ENCODE peak calls at places on chromosomes 6 and 20, in four cellular contexts. One of them, this sample, is unnamed.

GRCh38 chr20:63829598-63829942 is 1.5 kb downstream of the ZBTB46 start:
- DNase-seq in fibroblast of lung: peak
- DNase-seq in H1: no peak
- DNase-seq in K562: no peak
- DNase-seq in this sample: no peak

GRCh38 chr6:157813757-157814455 is 9.1 kb upstream of the SNX9 start:
- DNase-seq in fibroblast of lung: peak
- DNase-seq in H1: no peak
- DNase-seq in K562: peak
- DNase-seq in this sample: no peak

GRCh38 chr20:11537032-11537431 is 380.7 kb upstream of the BTBD3 start:
- DNase-seq in fibroblast of lung: no peak
- DNase-seq in H1: no peak
- DNase-seq in K562: no peak
- DNase-seq in this sample: no peak

GRCh38 chr6:98824907-98825601 is 9.3 kb upstream of the POU3F2 start:
- DNase-seq in fibroblast of lung: no peak
- DNase-seq in H1: no peak
- DNase-seq in K562: no peak
- DNase-seq in this sample: peak

GRCh38 chr20:35453647-35454046 is 1.8 kb upstream of the CEP250 start:
- DNase-seq in fibroblast of lung: no peak
- DNase-seq in H1: no peak
- DNase-seq in K562: no peak
- DNase-seq in this sample: no peak

GRCh38 chr6:18598865-18599264 is 211.7 kb downstream of the RNF144B start:
- DNase-seq in fibroblast of lung: no peak
- DNase-seq in H1: no peak
- DNase-seq in K562: no peak
- DNase-seq in this sample: no peak

GRCh38 chr6:92706976-92707375 is 712.4 kb downstream of the EPHA7 start:
- DNase-seq in fibroblast of lung: no peak
- DNase-seq in H1: no peak
- DNase-seq in K562: no peak
- DNase-seq in this sample: no peak

GRCh38 chr20:39016076-39016475 is 53.9 kb downstream of the DHX35 start:
- DNase-seq in fibroblast of lung: no peak
- DNase-seq in H1: no peak
- DNase-seq in K562: no peak
- DNase-seq in this sample: no peak

GRCh38 chr6:33000053-33000452 is 9.3 kb downstream of the HLA-DOA start:
- DNase-seq in fibroblast of lung: no peak
- DNase-seq in H1: peak
- DNase-seq in K562: peak
- DNase-seq in this sample: peak

GRCh38 chr20:1720845-1721475 is 63.4 kb upstream of the SIRPG start:
- DNase-seq in fibroblast of lung: no peak
- DNase-seq in H1: no peak
- DNase-seq in K562: no peak
- DNase-seq in this sample: no peak

GRCh38 chr6:28212510-28213212 is 12.4 kb upstream of the ZSCAN9 start:
- DNase-seq in fibroblast of lung: peak
- DNase-seq in H1: peak
- DNase-seq in K562: peak
- DNase-seq in this sample: peak

GRCh38 chr20:53557157-53557556 is 36.5 kb downstream of the ZNF217 start:
- DNase-seq in fibroblast of lung: no peak
- DNase-seq in H1: no peak
- DNase-seq in K562: no peak
- DNase-seq in this sample: no peak

DNA sequence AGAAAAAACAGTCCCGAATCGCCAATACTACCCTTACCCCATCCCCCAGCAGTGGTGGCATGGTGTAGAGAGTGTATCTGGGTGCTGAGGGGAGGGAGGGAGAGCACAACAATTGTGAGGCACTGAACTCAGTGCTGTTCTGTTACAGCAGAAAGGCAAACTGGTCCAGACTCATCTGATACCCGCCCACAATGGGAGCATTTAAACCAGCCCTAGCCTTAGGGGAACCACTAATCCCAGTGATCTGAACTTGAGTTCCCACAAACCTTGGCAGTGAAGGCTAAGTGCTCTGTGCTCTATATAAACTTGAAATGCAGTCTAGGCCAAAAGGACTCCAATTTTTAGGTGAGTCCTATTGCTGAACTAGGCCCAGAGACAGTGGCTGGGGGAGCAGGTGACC is 666.4 kb upstream of the PTCHD4 start:
- DNase-seq in fibroblast of lung: no peak
- DNase-seq in H1: no peak
- DNase-seq in K562: no peak
- DNase-seq in this sample: no peak
- H2AFZ ChIP-seq in fibroblast of lung: no peak
- H2AFZ ChIP-seq in H1: no peak
- H2AFZ ChIP-seq in K562: no peak
- H2AFZ ChIP-seq in this sample: no peak

DNA sequence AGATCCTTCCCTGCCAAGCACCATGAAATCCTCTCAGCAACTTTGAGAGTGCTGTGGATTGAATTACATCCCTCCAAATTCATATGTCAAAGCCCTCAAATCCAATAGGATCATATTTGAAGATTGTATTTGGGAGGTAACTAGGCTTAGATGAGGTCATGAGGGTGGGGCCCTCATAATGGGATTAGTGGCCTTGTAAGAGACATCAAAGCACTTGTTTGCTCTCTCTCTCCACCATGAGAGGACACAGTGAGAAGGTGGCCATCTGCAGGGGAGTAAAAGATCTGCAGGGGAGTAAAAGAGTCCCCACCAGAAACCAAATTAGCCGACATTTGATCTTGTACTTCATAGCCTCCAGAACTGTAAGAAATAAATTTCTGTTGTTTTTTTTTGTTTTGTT is 298.2 kb downstream of the SAMD5 start:
- DNase-seq in fibroblast of lung: no peak
- DNase-seq in H1: no peak
- DNase-seq in K562: peak
- DNase-seq in this sample: no peak
- TF ChIP-seq CTCF in fibroblast of lung: no peak
- TF ChIP-seq CTCF in H1: no peak
- TF ChIP-seq CTCF in K562: peak
- TF ChIP-seq CTCF in this sample: peak

GRCh38 chr6:3869284-3869631 is 20.1 kb downstream of the FAM50B start:
- DNase-seq in fibroblast of lung: no peak
- DNase-seq in H1: no peak
- DNase-seq in K562: no peak
- DNase-seq in this sample: no peak
- TF ChIP-seq EZH2 in fibroblast of lung: no peak
- TF ChIP-seq EZH2 in H1: no peak
- TF ChIP-seq EZH2 in K562: no peak
- TF ChIP-seq EZH2 in this sample: no peak

DNA sequence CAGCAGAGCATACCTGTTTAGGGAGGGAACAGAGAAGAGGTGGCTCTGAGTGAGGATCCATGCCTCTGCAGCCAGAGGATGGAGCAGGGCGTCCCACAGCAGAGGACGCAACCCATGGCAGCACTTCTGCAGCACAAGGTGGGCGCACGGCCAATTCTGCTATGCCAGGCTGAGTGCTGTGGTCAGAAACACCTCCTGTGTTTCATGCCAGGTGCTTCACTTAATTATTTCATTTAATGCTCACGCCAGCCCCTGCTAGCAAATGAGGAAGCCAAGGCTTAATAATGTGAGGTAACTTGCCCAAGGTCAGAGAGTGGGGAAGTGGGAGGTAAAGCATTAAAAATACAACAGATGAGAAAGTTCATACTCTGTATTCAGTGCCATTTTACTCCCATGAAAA is 68.5 kb upstream of the PTGIS start:
- DNase-seq in fibroblast of lung: no peak
- DNase-seq in H1: no peak
- DNase-seq in K562: no peak
- DNase-seq in this sample: no peak
- H2AFZ ChIP-seq in fibroblast of lung: no peak
- H2AFZ ChIP-seq in H1: no peak
- H2AFZ ChIP-seq in K562: no peak
- H2AFZ ChIP-seq in this sample: no peak

This sample was measured in neural progenitor cell.